ENCODE peak calls at places on chromosomes 1 and 21, in seven cellular contexts. F, G, N, T, Q, V and U are unnamed samples.

GRCh38 chr1:225427249-225428065 is at the start of gene LBR:
- DNase-seq in V (peak), N (no peak), Q (peak), G (peak), T (peak), F (no peak), U (no peak)

GRCh38 chr1:172473302-172473701 is 29.4 kb upstream of the PIGC start:
- DNase-seq in N (no peak), V (no peak), Q (no peak), G (no peak), T (no peak), F (no peak), U (peak)

GRCh38 chr1:117824612-117825011 is 104.8 kb downstream of the GDAP2 start:
- DNase-seq in T (no peak), F (no peak), G (no peak), V (no peak), N (no peak), Q (no peak), U (no peak)

GRCh38 chr1:153364181-153364580 is 6.5 kb downstream of the S100A9 start:
- DNase-seq in G (no peak), T (no peak), F (no peak), Q (no peak), V (peak), N (no peak), U (no peak)

GRCh38 chr21:38520511-38520910 is 22.2 kb upstream of the ERG start:
- DNase-seq in Q (no peak), G (no peak), V (no peak), N (no peak), F (no peak), T (no peak), U (no peak)

GRCh38 chr21:42193131-42193671 is 25.7 kb upstream of the ABCG1 start:
- DNase-seq in G (no peak), V (no peak), N (no peak), F (no peak), T (no peak), Q (no peak), U (no peak)

GRCh38 chr1:239840327-239840726 is 251.4 kb upstream of the FMN2 start:
- DNase-seq in V (no peak), G (no peak), N (no peak), T (no peak), F (no peak), Q (no peak), U (no peak)

GRCh38 chr1:200888349-200888838 is 6.3 kb upstream of the INAVA start:
- DNase-seq in Q (peak), N (no peak), F (no peak), V (no peak), G (no peak), T (no peak), U (no peak)

GRCh38 chr1:175192111-175192629 is 406 bp downstream of the KIAA0040 start:
- DNase-seq in Q (peak), F (peak), N (peak), T (no peak), G (peak), V (peak), U (peak)

GRCh38 chr1:223712856-223713494 is 636 bp downstream of the CAPN2 start:
- DNase-seq in V (no peak), Q (peak), F (no peak), N (no peak), T (peak), G (no peak), U (peak)

GRCh38 chr1:5423109-5423508 is 569.1 kb downstream of the NPHP4 start:
- DNase-seq in T (no peak), V (no peak), F (no peak), G (no peak), N (no peak), Q (no peak), U (no peak)

GRCh38 chr1:150536836-150537731 is 12.1 kb upstream of the ADAMTSL4 start:
- DNase-seq in V (no peak), T (no peak), Q (no peak), N (no peak), F (no peak), G (no peak), U (no peak)

GRCh38 chr1:228863776-228864175 is 128.5 kb downstream of the RHOU start:
- DNase-seq in N (no peak), F (no peak), V (no peak), Q (no peak), T (no peak), G (no peak), U (no peak)

GRCh38 chr1:228862542-228863505 is 127.5 kb downstream of the RHOU start:
- DNase-seq in T (peak), Q (no peak), F (no peak), V (no peak), N (no peak), G (no peak), U (no peak)

GRCh38 chr1:228857611-228858010 is 122.3 kb downstream of the RHOU start:
- DNase-seq in N (no peak), F (no peak), Q (no peak), G (no peak), T (no peak), V (no peak), U (no peak)

GRCh38 chr1:228861830-228862176 is 126.5 kb downstream of the RHOU start:
- DNase-seq in F (no peak), G (no peak), Q (no peak), V (no peak), T (no peak), N (no peak), U (no peak)

GRCh38 chr1:228860911-228861829 is 125.9 kb downstream of the RHOU start:
- DNase-seq in G (peak), N (peak), Q (no peak), F (no peak), T (peak), V (peak), U (no peak)
- TF ChIP-seq EP300 in G (no peak), N (peak), Q (no peak), F (no peak), T (no peak), V (no peak), U (no peak)

GRCh38 chr1:12486401-12487005 is 131.5 kb downstream of the DHRS3 start:
- DNase-seq in V (no peak), N (peak), F (peak), T (no peak), Q (peak), G (no peak), U (no peak)
- TF ChIP-seq EP300 in V (no peak), N (no peak), F (no peak), T (peak), Q (no peak), G (no peak), U (no peak)

GRCh38 chr1:44776749-44777068 is 1.4 kb downstream of the RPS8 start:
- DNase-seq in Q (no peak), G (no peak), F (no peak), N (no peak), T (peak), V (no peak), U (no peak)

GRCh38 chr1:44777969-44778635 is 2.8 kb downstream of the RPS8 start:
- DNase-seq in V (no peak), F (no peak), T (no peak), G (no peak), N (no peak), Q (no peak), U (no peak)

GRCh38 chr1:44775930-44776748 is 799 bp downstream of the RPS8 start:
- DNase-seq in G (no peak), N (no peak), Q (no peak), F (no peak), T (no peak), V (peak), U (peak)

GRCh38 chr1:44777547-44777946 is 2.2 kb downstream of the RPS8 start:
- DNase-seq in T (no peak), G (no peak), N (no peak), Q (no peak), F (no peak), V (no peak), U (no peak)

DNA sequence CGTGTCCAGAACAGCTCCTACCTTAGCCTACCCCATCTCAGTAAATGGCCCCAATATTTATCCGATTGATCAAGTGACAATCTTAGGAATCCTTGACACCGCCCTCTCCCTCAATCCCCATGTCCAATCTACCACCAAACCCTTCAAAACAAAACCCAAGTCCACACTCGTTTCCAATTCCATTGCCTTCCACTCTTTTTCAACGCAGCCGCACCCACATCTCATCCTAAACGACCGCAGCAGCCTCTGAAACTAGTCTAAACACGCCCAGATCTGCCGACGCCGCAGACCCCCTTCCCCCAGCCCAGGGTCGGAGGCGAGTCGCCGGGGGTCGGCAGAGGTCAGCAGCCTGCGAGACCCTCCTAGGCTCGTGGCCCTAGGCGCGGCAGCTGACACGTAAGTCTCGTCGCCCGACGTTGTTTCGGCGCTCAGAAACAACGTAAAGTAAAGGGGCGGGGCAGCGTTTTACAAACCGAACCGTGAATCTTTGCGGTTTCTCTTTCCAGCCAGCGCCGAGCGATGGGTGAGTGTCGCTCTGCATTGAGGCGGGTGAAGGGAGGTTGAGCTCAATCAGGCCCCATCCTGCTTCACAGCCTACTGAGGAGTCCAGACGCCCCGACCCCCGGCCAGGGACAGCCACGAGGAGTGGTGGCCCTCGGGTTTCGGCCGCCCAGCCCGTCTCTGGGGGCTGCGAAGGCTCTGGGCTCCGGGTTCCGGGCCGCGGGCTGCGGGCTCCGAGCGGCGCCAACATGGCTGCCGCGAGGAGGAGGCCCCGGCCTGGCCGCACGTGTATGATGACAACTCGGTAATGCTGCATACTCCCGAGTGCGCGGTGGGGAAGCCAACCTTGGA is at the start of gene RPS8:
- DNase-seq in F (peak), N (peak), V (peak), Q (peak), T (peak), G (peak), U (peak)
- TF ChIP-seq EP300 in F (peak), N (no peak), V (no peak), Q (no peak), T (peak), G (no peak), U (peak)

GRCh38 chr1:241456743-241457142 is 62.8 kb downstream of the FH start:
- DNase-seq in T (no peak), N (no peak), Q (no peak), V (no peak), G (no peak), F (no peak), U (no peak)

GRCh38 chr1:241457421-241457820 is 62.1 kb downstream of the FH start:
- DNase-seq in Q (no peak), T (no peak), V (no peak), F (no peak), N (no peak), G (no peak), U (no peak)

GRCh38 chr1:241462371-241462770 is 57.2 kb downstream of the FH start:
- DNase-seq in N (no peak), V (no peak), G (no peak), Q (no peak), T (no peak), F (no peak), U (no peak)

GRCh38 chr1:241459186-241459802 is 60.3 kb downstream of the FH start:
- DNase-seq in T (no peak), F (no peak), N (no peak), G (no peak), V (no peak), Q (no peak), U (no peak)

DNA sequence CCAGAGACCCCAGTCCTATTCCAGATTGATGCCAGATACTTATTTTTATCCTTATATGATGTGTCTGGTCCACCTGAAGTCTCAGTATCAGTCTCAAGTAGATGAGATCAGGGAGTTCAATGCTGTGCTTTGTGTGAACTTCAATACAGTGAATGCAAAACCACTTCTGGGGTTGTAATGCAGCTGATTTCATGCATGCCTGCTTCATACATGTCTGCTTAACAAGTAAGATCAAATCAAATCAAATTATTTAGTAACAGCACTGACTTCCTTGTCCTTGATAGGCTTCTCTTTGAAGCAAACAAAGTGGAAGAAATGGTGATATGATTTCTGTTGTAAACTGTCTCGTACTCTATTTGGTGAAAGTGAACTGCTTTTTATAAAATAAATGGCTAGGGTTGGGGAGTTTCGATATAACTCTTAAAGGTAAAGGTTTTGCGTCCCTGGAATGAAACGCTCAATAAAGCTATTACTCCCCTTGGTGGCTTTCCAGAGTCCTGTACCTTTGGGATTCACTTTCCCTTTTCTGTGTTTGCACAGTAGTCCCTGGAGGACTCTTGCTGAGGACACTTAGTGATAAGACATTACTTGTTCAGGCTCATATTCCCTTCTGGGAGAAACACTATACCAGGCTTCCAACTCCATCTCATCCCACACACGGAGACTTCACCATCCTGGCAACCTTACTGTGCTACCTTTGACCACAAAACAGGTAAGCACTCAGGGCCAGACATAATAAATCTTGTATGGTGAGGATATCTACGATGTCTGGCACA is 59.3 kb downstream of the FH start:
- DNase-seq in T (no peak), V (no peak), Q (no peak), F (no peak), N (no peak), G (no peak), U (no peak)
- TF ChIP-seq EP300 in T (no peak), V (no peak), Q (no peak), F (no peak), N (no peak), G (no peak), U (no peak)

GRCh38 chr1:1399187-1399869 is at the start of gene CCNL2:
- DNase-seq in N (peak), T (peak), F (peak), Q (peak), V (peak), G (peak), U (peak)
- TF ChIP-seq EP300 in N (no peak), T (no peak), F (peak), Q (no peak), V (no peak), G (no peak), U (peak)

GRCh38 chr1:17539526-17540254 is at the start of gene ARHGEF10L:
- DNase-seq in G (no peak), Q (no peak), F (no peak), V (no peak), N (no peak), T (peak), U (peak)

GRCh38 chr1:17539202-17539525 is 334 bp upstream of the ARHGEF10L start:
- DNase-seq in F (no peak), Q (no peak), G (no peak), V (no peak), T (no peak), N (no peak), U (no peak)

GRCh38 chr1:17540255-17541001 is 930 bp downstream of the ARHGEF10L start:
- DNase-seq in G (no peak), F (no peak), N (no peak), T (peak), Q (peak), V (peak), U (no peak)

GRCh38 chr1:17538010-17538409 is 1.5 kb upstream of the ARHGEF10L start:
- DNase-seq in T (no peak), V (no peak), F (no peak), G (no peak), Q (no peak), N (no peak), U (no peak)

GRCh38 chr1:17538428-17539130 is 919 bp upstream of the ARHGEF10L start:
- DNase-seq in Q (peak), N (no peak), G (no peak), T (no peak), F (no peak), V (peak), U (no peak)
- TF ChIP-seq EP300 in Q (no peak), N (no peak), G (no peak), T (no peak), F (no peak), V (no peak), U (no peak)

DNA sequence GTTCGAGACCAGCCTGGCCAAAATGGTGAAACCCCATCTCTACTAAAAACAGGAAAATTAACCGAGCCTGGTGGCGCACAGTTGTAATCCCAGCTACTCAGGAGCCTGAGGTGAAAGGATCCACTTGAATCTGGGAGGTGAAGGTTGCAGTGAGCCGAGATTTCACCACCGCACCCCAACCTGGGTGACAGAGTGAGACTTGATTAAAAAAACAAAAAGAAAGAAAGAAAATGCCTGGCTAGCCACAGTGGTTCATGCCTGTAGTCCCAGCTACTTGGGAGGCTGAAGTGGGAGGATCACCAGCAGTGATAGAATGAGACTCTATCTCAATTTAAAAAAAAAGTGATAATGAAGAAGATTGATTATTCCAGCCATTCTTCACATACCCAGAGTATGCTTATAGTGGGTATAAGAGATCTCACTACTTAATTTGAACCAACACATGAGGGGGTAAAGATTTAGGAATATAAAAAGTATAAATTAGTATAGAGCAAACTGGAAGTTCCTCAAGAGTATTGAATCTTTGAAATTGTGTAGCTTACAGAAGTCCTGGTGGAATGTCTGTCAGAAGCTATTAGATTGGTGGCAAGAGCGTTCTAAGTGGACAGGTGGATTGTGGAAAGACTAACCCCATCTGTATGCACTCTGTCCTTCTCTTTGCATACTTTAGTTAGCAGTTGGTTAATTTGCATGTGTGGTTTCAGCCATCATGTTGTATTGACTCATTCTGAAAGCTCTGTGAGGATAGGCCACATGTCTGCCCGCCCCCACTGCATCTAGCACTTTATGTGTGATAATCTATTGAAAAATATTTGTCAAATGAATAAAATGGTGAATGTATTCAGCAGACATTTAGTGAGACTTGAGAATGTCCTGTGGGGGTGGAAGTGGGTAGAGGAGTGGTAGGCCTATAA is 25.0 kb downstream of the RLF start:
- DNase-seq in V (no peak), F (no peak), T (no peak), Q (no peak), G (no peak), N (no peak), U (no peak)
- TF ChIP-seq EP300 in V (no peak), F (no peak), T (no peak), Q (no peak), G (no peak), N (no peak), U (no peak)